ENCODE peak calls at places on chromosome X, in five cellular contexts. M, D, Z, G and S are unnamed samples.
A peak's percentile ranks its signal among the peaks of the same experiment; 100 is the strongest.

GRCh38 chrX:150680974-150681373 is 12.2 kb upstream of the MTMR1 start:
- DNase-seq in M (no peak), D (peak; percentile 45), Z (peak; percentile 18), G (no peak), S (no peak)

GRCh38 chrX:55907968-55908607 is 190.5 kb downstream of the RRAGB start:
- DNase-seq in M (peak; percentile 2), D (peak; percentile 91), Z (peak; percentile 42), G (peak; percentile 86), S (no peak)

GRCh38 chrX:150084474-150085229 is 146.4 kb upstream of the EOLA2 start:
- DNase-seq in M (no peak), D (no peak), Z (no peak), G (no peak), S (peak; percentile 67)

GRCh38 chrX:154308108-154308946 is 12.7 kb downstream of the TKTL1 start:
- DNase-seq in M (peak; percentile 78), D (peak; percentile 71), Z (peak; percentile 11), G (peak; percentile 92), S (no peak)

GRCh38 chrX:68175569-68175968 is 257.7 kb downstream of the OPHN1 start:
- DNase-seq in M (no peak), D (no peak), Z (no peak), G (no peak), S (no peak)

GRCh38 chrX:14266702-14267101 is 237.0 kb upstream of the GEMIN8 start:
- DNase-seq in M (no peak), D (no peak), Z (no peak), G (no peak), S (no peak)

GRCh38 chrX:108494416-108495095 is 54.9 kb downstream of the COL4A5 start:
- DNase-seq in M (no peak), D (no peak), Z (no peak), G (no peak), S (no peak)

GRCh38 chrX:97847885-97848679 is 964.4 kb downstream of the RPA4 start:
- DNase-seq in M (no peak), D (no peak), Z (no peak), G (no peak), S (no peak)

GRCh38 chrX:292900-293897 is 12.0 kb downstream of the PLCXD1 start:
- DNase-seq in M (no peak), D (no peak), Z (no peak), G (peak; percentile 67), S (no peak)

GRCh38 chrX:115912372-115912897 is 258.1 kb upstream of the AGTR2 start:
- DNase-seq in M (no peak), D (peak; percentile 39), Z (no peak), G (no peak), S (no peak)

GRCh38 chrX:150314186-150314585 is 48.9 kb upstream of the MAMLD1 start:
- DNase-seq in M (no peak), D (no peak), Z (no peak), G (no peak), S (no peak)

GRCh38 chrX:13646154-13646549 is 6.8 kb upstream of the TCEANC start:
- DNase-seq in M (peak; percentile 5), D (peak; percentile 72), Z (peak; percentile 15), G (peak; percentile 87), S (no peak)

GRCh38 chrX:18984381-18985185 is 669 bp upstream of the PHKA2 start:
- DNase-seq in M (peak; percentile 83), D (peak; percentile 89), Z (peak; percentile 44), G (peak; percentile 95), S (no peak)

GRCh38 chrX:120446503-120446902 is 22.6 kb downstream of the LAMP2 start:
- DNase-seq in M (no peak), D (no peak), Z (no peak), G (no peak), S (peak; percentile 31)

GRCh38 chrX:105822138-105823091 is at the start of gene NRK:
- DNase-seq in M (no peak), D (peak; percentile 35), Z (no peak), G (no peak), S (no peak)

GRCh38 chrX:10038585-10038984 is 71.4 kb downstream of the CLDN34 start:
- DNase-seq in M (no peak), D (no peak), Z (no peak), G (peak; percentile 42), S (no peak)

GRCh38 chrX:108735087-108735679 is 1.2 kb downstream of the IRS4 start:
- DNase-seq in M (no peak), D (peak; percentile 67), Z (peak; percentile 41), G (no peak), S (no peak)

GRCh38 chrX:133989491-133989890 is 4.1 kb upstream of the GPC3 start:
- DNase-seq in M (no peak), D (no peak), Z (no peak), G (no peak), S (no peak)

GRCh38 chrX:46737462-46737861 is 21.5 kb downstream of the SLC9A7 start:
- DNase-seq in M (no peak), D (no peak), Z (no peak), G (no peak), S (peak; percentile 58)

GRCh38 chrX:20037182-20037581 is 46.3 kb upstream of the BCLAF3 start:
- DNase-seq in M (no peak), D (no peak), Z (no peak), G (no peak), S (no peak)

GRCh38 chrX:30690330-30690729 is 37.1 kb downstream of the GK start:
- DNase-seq in M (no peak), D (no peak), Z (peak; percentile 10), G (no peak), S (no peak)

GRCh38 chrX:21940356-21940829 is at the start of gene SMS:
- DNase-seq in M (peak; percentile 40), D (peak; percentile 77), Z (peak; percentile 65), G (peak; percentile 93), S (no peak)

GRCh38 chrX:13750204-13750603 is 15.7 kb downstream of the OFD1 start:
- DNase-seq in M (no peak), D (peak; percentile 55), Z (peak; percentile 19), G (no peak), S (no peak)

GRCh38 chrX:17700976-17701375 is 36.3 kb upstream of the SCML1 start:
- DNase-seq in M (no peak), D (no peak), Z (no peak), G (no peak), S (no peak)

GRCh38 chrX:17616936-17617335 is 120.4 kb upstream of the SCML1 start:
- DNase-seq in M (no peak), D (no peak), Z (peak; percentile 81), G (no peak), S (no peak)